ENCODE peak calls at places on chromosomes 7 and 10, in four cellular contexts. K is fibroblast of mammary gland, M is foreskin fibroblast, H is posterior cingulate gyrus. Z is an unnamed sample.

GRCh38 chr10:128062837-128063563 is 63.2 kb downstream of the MKI67 start:
- DNase-seq in K (no peak), M (no peak), H (no peak), Z (peak)

GRCh38 chr10:511101-511848 is 178.2 kb downstream of the DIP2C start:
- DNase-seq in K (peak), M (peak), H (peak), Z (peak)

GRCh38 chr7:36884863-36885262 is 160.6 kb upstream of the AOAH start:
- DNase-seq in K (no peak), M (no peak), H (no peak), Z (no peak)

GRCh38 chr10:78650122-78650521 is 418.6 kb upstream of the ZMIZ1 start:
- DNase-seq in K (peak), M (peak), H (no peak), Z (no peak)

GRCh38 chr10:48366261-48366660 is 59.8 kb downstream of the MAPK8 start:
- DNase-seq in K (no peak), M (no peak), H (no peak), Z (no peak)

GRCh38 chr7:42192072-42192471 is 44.9 kb downstream of the GLI3 start:
- DNase-seq in K (peak), M (no peak), H (no peak), Z (no peak)

GRCh38 chr7:55971045-55971444 is 6.7 kb downstream of the NIPSNAP2 start:
- DNase-seq in K (no peak), M (no peak), H (no peak), Z (no peak)

GRCh38 chr10:61836233-61836887 is 65.1 kb upstream of the ARID5B start:
- DNase-seq in K (no peak), M (no peak), H (no peak), Z (no peak)

GRCh38 chr7:81150951-81151361 is 232.1 kb upstream of the SEMA3C start:
- DNase-seq in K (peak), M (peak), H (peak), Z (no peak)

GRCh38 chr10:59709472-59710125 is at the start of gene SLC16A9:
- DNase-seq in K (peak), M (peak), H (peak), Z (peak)

Z was measured in dorsolateral prefrontal cortex.